ENCODE peak calls at places on chromosomes 7 and 10, in four cellular contexts. One of them, this sample, is unnamed.

GRCh38 chr10:130188195-130189175 is 52.3 kb downstream of the GLRX3 start:
- DNase-seq in NCI-H510A treated with DMSO at 0.1 percent for 48 hours: no peak
- DNase-seq in CD8-positive, alpha-beta memory T cell: no peak
- DNase-seq in cardiac fibroblast: no peak
- DNase-seq in this sample: no peak

GRCh38 chr7:116689787-116690186 is 17.8 kb downstream of the MET start:
- DNase-seq in NCI-H510A treated with DMSO at 0.1 percent for 48 hours: no peak
- DNase-seq in CD8-positive, alpha-beta memory T cell: no peak
- DNase-seq in cardiac fibroblast: no peak
- DNase-seq in this sample: no peak

GRCh38 chr7:132311747-132312146 is 264.5 kb downstream of the PLXNA4 start:
- DNase-seq in NCI-H510A treated with DMSO at 0.1 percent for 48 hours: no peak
- DNase-seq in CD8-positive, alpha-beta memory T cell: no peak
- DNase-seq in cardiac fibroblast: no peak
- DNase-seq in this sample: no peak

GRCh38 chr10:63767512-63767911 is 246.3 kb downstream of the REEP3 start:
- DNase-seq in NCI-H510A treated with DMSO at 0.1 percent for 48 hours: no peak
- DNase-seq in CD8-positive, alpha-beta memory T cell: no peak
- DNase-seq in cardiac fibroblast: peak
- DNase-seq in this sample: peak

GRCh38 chr10:110335314-110336064 is 30.8 kb upstream of the SMNDC1 start:
- DNase-seq in NCI-H510A treated with DMSO at 0.1 percent for 48 hours: no peak
- DNase-seq in CD8-positive, alpha-beta memory T cell: no peak
- DNase-seq in cardiac fibroblast: no peak
- DNase-seq in this sample: no peak

GRCh38 chr7:25854608-25855497 is 297.1 kb upstream of the NFE2L3 start:
- DNase-seq in NCI-H510A treated with DMSO at 0.1 percent for 48 hours: peak
- DNase-seq in CD8-positive, alpha-beta memory T cell: no peak
- DNase-seq in cardiac fibroblast: peak
- DNase-seq in this sample: peak

GRCh38 chr7:128908750-128909385 is 1.6 kb downstream of the KCP start:
- DNase-seq in NCI-H510A treated with DMSO at 0.1 percent for 48 hours: no peak
- DNase-seq in CD8-positive, alpha-beta memory T cell: peak
- DNase-seq in cardiac fibroblast: no peak
- DNase-seq in this sample: no peak

GRCh38 chr7:36127075-36127740 is 25.8 kb upstream of the EEPD1 start:
- DNase-seq in NCI-H510A treated with DMSO at 0.1 percent for 48 hours: no peak
- DNase-seq in CD8-positive, alpha-beta memory T cell: no peak
- DNase-seq in cardiac fibroblast: no peak
- DNase-seq in this sample: no peak

GRCh38 chr10:90227259-90227658 is 525.9 kb downstream of the KIF20B start:
- DNase-seq in NCI-H510A treated with DMSO at 0.1 percent for 48 hours: no peak
- DNase-seq in CD8-positive, alpha-beta memory T cell: no peak
- DNase-seq in cardiac fibroblast: peak
- DNase-seq in this sample: no peak

GRCh38 chr7:27112960-27113949 is 10.8 kb upstream of the HOXA2 start:
- DNase-seq in NCI-H510A treated with DMSO at 0.1 percent for 48 hours: no peak
- DNase-seq in CD8-positive, alpha-beta memory T cell: no peak
- DNase-seq in cardiac fibroblast: peak
- DNase-seq in this sample: no peak

GRCh38 chr7:150665882-150666281 is 19.6 kb upstream of the GIMAP2 start:
- DNase-seq in NCI-H510A treated with DMSO at 0.1 percent for 48 hours: no peak
- DNase-seq in CD8-positive, alpha-beta memory T cell: peak
- DNase-seq in cardiac fibroblast: no peak
- DNase-seq in this sample: no peak

GRCh38 chr10:112898540-112899395 is 51.3 kb upstream of the TCF7L2 start:
- DNase-seq in NCI-H510A treated with DMSO at 0.1 percent for 48 hours: no peak
- DNase-seq in CD8-positive, alpha-beta memory T cell: no peak
- DNase-seq in cardiac fibroblast: peak
- DNase-seq in this sample: no peak

GRCh38 chr10:129741978-129742741 is 221.9 kb downstream of the EBF3 start:
- DNase-seq in NCI-H510A treated with DMSO at 0.1 percent for 48 hours: no peak
- DNase-seq in CD8-positive, alpha-beta memory T cell: no peak
- DNase-seq in cardiac fibroblast: no peak
- DNase-seq in this sample: no peak

This sample was measured in NCI-H1092 treated with DMSO at 0.1 percent for 48 hours.